ENCODE peak calls at places on chromosomes 3 and 15, in five cellular contexts. J, X, T, B and P are unnamed samples.

GRCh38 chr3:128524374-128525299 is 31.6 kb upstream of the GATA2 start:
- DNase-seq in B (no peak), T (no peak), J (no peak), X (no peak), P (no peak)

GRCh38 chr3:24185738-24186384 is 240.8 kb downstream of the NR1D2 start:
- DNase-seq in B (peak), X (peak), T (no peak), J (peak), P (no peak)

GRCh38 chr15:78195735-78196201 is 38.6 kb downstream of the ACSBG1 start:
- DNase-seq in B (no peak), J (peak), X (peak), T (peak), P (peak)

GRCh38 chr15:43941555-43941954 is 114.8 kb downstream of the WDR76 start:
- DNase-seq in B (no peak), J (no peak), T (no peak), X (no peak), P (no peak)

GRCh38 chr3:127064391-127065137 is 81.6 kb downstream of the PLXNA1 start:
- DNase-seq in B (no peak), J (no peak), T (peak), X (no peak), P (peak)

GRCh38 chr3:187978433-187979011 is 175.4 kb upstream of the LPP start:
- DNase-seq in T (no peak), X (no peak), J (no peak), B (no peak), P (no peak)

GRCh38 chr15:40122239-40122638 is 13.6 kb upstream of the BMF start:
- DNase-seq in T (no peak), X (no peak), J (no peak), B (no peak), P (no peak)

GRCh38 chr3:158696618-158697017 is 24.2 kb upstream of the LXN start:
- DNase-seq in X (no peak), T (no peak), J (no peak), B (no peak), P (no peak)

GRCh38 chr15:40088929-40089755 is 19.5 kb downstream of the BMF start:
- DNase-seq in J (no peak), T (peak), B (no peak), X (no peak), P (peak)

GRCh38 chr3:14266361-14266760 is 87.7 kb downstream of the LSM3 start:
- DNase-seq in J (no peak), T (no peak), B (no peak), X (peak), P (peak)

GRCh38 chr15:75070674-75071073 is 47.3 kb downstream of the PPCDC start:
- DNase-seq in T (peak), X (no peak), B (no peak), J (no peak), P (no peak)

GRCh38 chr3:62670351-62670750 is 204.9 kb downstream of the CADPS start:
- DNase-seq in T (no peak), X (no peak), J (no peak), B (no peak), P (no peak)

GRCh38 chr15:59105839-59106238 is 893 bp downstream of the CCNB2 start:
- DNase-seq in X (no peak), T (no peak), B (no peak), J (no peak), P (no peak)

GRCh38 chr3:156418428-156418827 is 136.5 kb downstream of the SSR3 start:
- DNase-seq in B (no peak), X (no peak), J (no peak), T (no peak), P (no peak)

GRCh38 chr3:52800079-52800478 is 5.5 kb downstream of the ITIH3 start:
- DNase-seq in T (no peak), X (no peak), B (no peak), J (no peak), P (no peak)

GRCh38 chr3:45666729-45667440 is 22.3 kb upstream of the SACM1L start:
- DNase-seq in X (peak), J (no peak), B (no peak), T (no peak), P (no peak)

GRCh38 chr3:81086348-81086747 is 675.1 kb downstream of the GBE1 start:
- DNase-seq in T (no peak), J (no peak), B (no peak), X (no peak), P (no peak)

GRCh38 chr3:40631341-40631995 is 106.7 kb downstream of the ZNF621 start:
- DNase-seq in T (no peak), B (no peak), X (no peak), J (no peak), P (no peak)

GRCh38 chr3:165545059-165545458 is 292.2 kb downstream of the BCHE start:
- DNase-seq in X (no peak), J (no peak), B (no peak), T (no peak), P (no peak)

GRCh38 chr3:39718674-39719595 is 90.5 kb upstream of the MYRIP start:
- DNase-seq in X (no peak), T (no peak), J (no peak), B (no peak), P (no peak)

GRCh38 chr15:100995471-100996430 is 76.6 kb downstream of the LRRK1 start:
- DNase-seq in X (no peak), B (peak), J (no peak), T (no peak), P (no peak)

GRCh38 chr15:77035999-77036471 is 34.9 kb downstream of the TSPAN3 start:
- DNase-seq in J (no peak), B (no peak), X (no peak), T (peak), P (peak)

GRCh38 chr3:23444386-23444785 is 241.3 kb downstream of the UBE2E2 start:
- DNase-seq in J (no peak), B (no peak), T (no peak), X (no peak), P (no peak)

GRCh38 chr3:71873093-71873611 is 88.2 kb upstream of the PROK2 start:
- DNase-seq in J (no peak), B (no peak), T (no peak), X (no peak), P (no peak)
- H3K4me3 ChIP-seq in J (no peak), B (no peak), T (no peak), X (no peak), P (no peak)

DNA sequence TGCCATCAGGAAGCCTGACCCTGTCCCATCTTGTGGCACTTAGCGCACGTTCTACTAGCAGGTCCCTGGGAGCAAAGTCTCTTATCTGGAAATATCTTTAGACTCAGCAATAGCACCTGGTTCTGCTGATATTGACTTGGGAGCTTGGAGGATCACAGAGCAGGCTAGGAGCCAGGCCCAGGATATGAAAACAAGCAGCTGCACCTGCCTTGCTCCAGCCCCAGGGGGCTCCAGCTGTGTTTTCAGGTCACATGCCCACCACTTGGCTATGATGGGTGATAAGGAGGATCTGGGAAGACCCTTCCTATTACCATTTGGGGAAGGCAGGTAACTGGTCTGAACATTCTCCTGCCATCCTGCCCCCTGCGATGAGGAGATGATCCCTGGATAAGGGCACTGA is 87.8 kb downstream of the C3orf70 start:
- DNase-seq in B (no peak), J (no peak), T (no peak), X (no peak), P (no peak)
- TF ChIP-seq CTCF in B (no peak), J (no peak), T (no peak), X (no peak), P (no peak)

GRCh38 chr15:64755427-64755823 is 20.0 kb downstream of the RBPMS2 start:
- DNase-seq in X (no peak), J (no peak), B (no peak), T (no peak), P (no peak)
- H3K27ac ChIP-seq in X (no peak), J (no peak), B (no peak), T (no peak), P (peak)

GRCh38 chr3:12158387-12159226 is at the start of gene TIMP4:
- DNase-seq in T (no peak), J (no peak), B (no peak), X (peak), P (peak)
- H3K4me3 ChIP-seq in T (peak), J (no peak), B (no peak), X (peak), P (peak)

GRCh38 chr3:150303776-150304175 is 104.3 kb upstream of the TSC22D2 start:
- DNase-seq in B (no peak), J (no peak), T (no peak), X (no peak), P (no peak)
- TF ChIP-seq CTCF in B (no peak), J (peak), T (peak), X (no peak), P (no peak)

GRCh38 chr3:18018491-18019177 is 276.2 kb upstream of the TBC1D5 start:
- DNase-seq in B (no peak), J (no peak), X (no peak), T (no peak), P (no peak)

GRCh38 chr3:18024715-18025114 is 282.3 kb upstream of the TBC1D5 start:
- DNase-seq in B (no peak), T (no peak), J (no peak), X (no peak), P (no peak)

GRCh38 chr3:18016366-18016765 is 273.9 kb upstream of the TBC1D5 start:
- DNase-seq in X (no peak), J (no peak), T (no peak), B (no peak), P (no peak)

DNA sequence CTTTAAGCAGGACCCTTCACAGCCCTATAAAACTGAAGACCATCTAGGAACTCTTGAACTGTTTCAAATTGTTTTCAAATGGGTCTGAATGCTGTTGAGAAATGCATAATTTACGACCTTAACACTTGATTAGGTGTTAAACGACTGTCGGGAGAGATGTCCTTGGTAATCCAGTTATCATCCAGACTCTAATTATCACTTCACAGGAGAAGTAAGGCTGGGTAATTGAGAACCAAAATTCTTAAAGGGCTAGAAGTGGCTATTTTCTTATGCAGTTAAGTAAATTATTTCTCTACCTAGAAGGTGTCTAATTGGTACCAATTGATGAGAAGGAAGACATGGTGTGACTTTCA is 276.7 kb upstream of the TBC1D5 start:
- DNase-seq in T (no peak), J (no peak), X (no peak), B (no peak), P (no peak)
- H3K27ac ChIP-seq in T (no peak), J (no peak), X (no peak), B (no peak), P (no peak)